ENCODE peak calls at places on chromosomes 3 and 15, in eight cellular contexts. O, U, E, Z, S, X, D and T are unnamed samples.
A peak's percentile ranks its signal among the peaks of the same experiment; 100 is the strongest.

GRCh38 chr3:197835509-197835908 is 44.5 kb downstream of the LRCH3 start:
- DNase-seq in O (no peak), Z (no peak), X (no peak), S (no peak), U (no peak), E (no peak), D (no peak), T (no peak)

GRCh38 chr3:67377299-67377698 is 277.1 kb downstream of the SUCLG2 start:
- DNase-seq in X (no peak), S (no peak), Z (no peak), O (no peak), U (no peak), D (no peak), E (no peak), T (no peak)

GRCh38 chr3:35932995-35933394 is 293.7 kb downstream of the ARPP21 start:
- DNase-seq in O (peak; percentile 43), Z (peak; percentile 63), S (peak; percentile 21), U (peak; percentile 94), X (no peak), E (peak; percentile 57), D (no peak), T (peak; percentile 83)

GRCh38 chr3:186268616-186269448 is 93.2 kb downstream of the DGKG start:
- DNase-seq in Z (peak; percentile 41), O (no peak), E (no peak), U (peak; percentile 28), S (no peak), D (no peak), X (peak; percentile 52), T (no peak)

GRCh38 chr3:197303452-197303851 is 5.0 kb upstream of the DLG1 start:
- DNase-seq in Z (no peak), E (no peak), O (no peak), D (no peak), S (no peak), U (no peak), X (no peak), T (no peak)

GRCh38 chr3:58293516-58293915 is 12.5 kb upstream of the RPP14 start:
- DNase-seq in Z (no peak), D (no peak), O (no peak), U (no peak), E (no peak), S (no peak), X (no peak), T (no peak)

GRCh38 chr3:133958071-133958806 is 62.6 kb upstream of the RAB6B start:
- DNase-seq in O (no peak), Z (no peak), S (no peak), E (no peak), X (no peak), U (no peak), D (no peak), T (no peak)

GRCh38 chr15:58505581-58505980 is 73.8 kb downstream of the LIPC start:
- DNase-seq in U (peak; percentile 39), D (no peak), S (no peak), X (no peak), E (no peak), O (no peak), Z (no peak), T (no peak)

GRCh38 chr3:123635220-123635619 is 50.4 kb upstream of the HACD2 start:
- DNase-seq in E (no peak), O (no peak), Z (no peak), S (no peak), D (peak; percentile 61), X (peak; percentile 32), U (peak; percentile 34), T (no peak)

GRCh38 chr3:169146112-169146665 is 517.3 kb downstream of the MECOM start:
- DNase-seq in S (peak; percentile 65), U (peak; percentile 64), D (peak; percentile 70), O (no peak), E (no peak), X (peak; percentile 81), Z (peak; percentile 9), T (no peak)

GRCh38 chr15:80743189-80743833 is 35.9 kb upstream of the CEMIP start:
- DNase-seq in Z (no peak), U (peak; percentile 57), X (no peak), O (no peak), D (no peak), E (no peak), S (no peak), T (no peak)

GRCh38 chr3:104846270-104846669 is 520.4 kb upstream of the ALCAM start:
- DNase-seq in E (peak; percentile 13), Z (no peak), U (peak; percentile 90), O (peak; percentile 67), X (no peak), S (no peak), D (no peak), T (peak; percentile 33)

GRCh38 chr15:74172751-74173544 is 562 bp upstream of the ISLR start:
- DNase-seq in X (peak; percentile 43), E (no peak), S (peak; percentile 23), O (no peak), U (peak; percentile 39), D (peak; percentile 83), Z (peak; percentile 15), T (no peak)

GRCh38 chr3:183697123-183697609 is 431 bp upstream of the YEATS2 start:
- DNase-seq in E (no peak), S (no peak), D (no peak), O (no peak), U (no peak), X (no peak), Z (no peak), T (no peak)

GRCh38 chr15:65033659-65034269 is 4.3 kb upstream of the MTFMT start:
- DNase-seq in Z (peak; percentile 69), X (peak; percentile 56), D (no peak), E (no peak), O (no peak), S (no peak), U (peak; percentile 66), T (no peak)

GRCh38 chr3:69425249-69425648 is 39.4 kb upstream of the FRMD4B start:
- DNase-seq in Z (peak; percentile 2), U (peak; percentile 7), E (no peak), O (no peak), X (peak; percentile 33), D (no peak), S (peak; percentile 44), T (no peak)

GRCh38 chr15:58472821-58473581 is 41.2 kb downstream of the LIPC start:
- DNase-seq in O (no peak), Z (peak; percentile 99), D (no peak), U (peak; percentile 53), X (no peak), E (no peak), S (no peak), T (no peak)

GRCh38 chr15:48644827-48645557 is 517 bp downstream of the FBN1 start:
- DNase-seq in S (peak; percentile 56), U (peak; percentile 62), D (peak; percentile 77), O (no peak), X (peak; percentile 89), Z (peak; percentile 84), E (no peak), T (no peak)

GRCh38 chr15:62648954-62649353 is 393.6 kb upstream of the TPM1 start:
- DNase-seq in U (no peak), X (no peak), D (no peak), Z (peak; percentile 58), S (peak; percentile 20), E (no peak), O (no peak), T (no peak)

GRCh38 chr3:60366491-60366890 is 884.8 kb downstream of the FHIT start:
- DNase-seq in D (no peak), X (no peak), O (no peak), S (no peak), Z (no peak), U (peak; percentile 17), E (no peak), T (no peak)
- H3K4me3 ChIP-seq in D (no peak overlapping the region), X (no peak overlapping the region), O (no peak overlapping the region), S (no peak overlapping the region), Z (no peak overlapping the region), U (no peak overlapping the region), E (no peak overlapping the region), T (no peak overlapping the region)

DNA sequence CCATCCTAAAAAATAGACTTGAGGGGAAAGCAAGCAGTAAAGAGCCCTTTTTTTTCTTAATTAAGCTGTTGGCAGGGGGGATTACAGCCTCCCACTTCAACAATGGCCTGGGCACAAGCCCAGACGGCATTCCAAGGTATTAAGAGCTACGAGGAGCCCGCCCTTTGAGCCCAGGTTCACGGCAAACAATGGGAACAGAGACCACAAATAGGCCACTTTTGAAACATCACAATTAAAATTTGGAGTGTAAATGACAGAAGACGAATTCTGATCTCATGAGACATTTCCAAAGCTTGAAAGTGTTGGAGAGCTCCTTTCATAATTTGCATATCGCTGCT is 8.9 kb downstream of the CHSY1 start:
- DNase-seq in E (no peak), U (no peak), D (no peak), S (no peak), X (peak; percentile 82), Z (no peak), O (no peak), T (no peak)
- H3K4me3 ChIP-seq in E (no peak overlapping the region), U (no peak overlapping the region), D (no peak overlapping the region), S (no peak overlapping the region), X (no peak overlapping the region), Z (no peak overlapping the region), O (no peak overlapping the region), T (no peak overlapping the region)

DNA sequence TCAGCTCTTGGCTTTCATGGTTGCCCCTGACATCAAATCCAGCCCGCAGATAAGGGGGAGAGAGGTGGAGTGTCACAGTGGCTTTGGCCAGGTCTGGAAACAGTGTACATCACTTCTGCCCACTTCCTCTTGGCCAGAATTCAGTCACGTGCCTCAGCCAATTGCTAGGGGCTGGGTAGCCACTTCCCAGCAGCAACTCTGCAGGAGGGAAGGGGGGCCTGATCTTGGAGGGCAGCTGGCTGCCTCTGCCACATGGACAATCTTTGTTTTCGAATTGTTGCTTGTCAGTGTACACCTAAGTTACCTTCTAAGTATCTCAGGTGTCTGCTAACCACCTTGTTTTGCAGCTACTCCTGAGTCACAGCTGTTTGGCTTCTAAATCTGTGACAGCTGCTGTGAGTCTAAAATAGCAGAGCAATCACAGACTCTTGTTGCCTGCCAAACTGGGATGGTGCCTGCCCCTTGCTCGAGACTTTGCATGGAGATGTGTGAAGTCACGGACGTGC is 41.0 kb upstream of the LIMD1 start:
- DNase-seq in D (peak; percentile 81), X (no peak), E (no peak), S (peak; percentile 64), U (peak; percentile 83), O (no peak), Z (no peak), T (no peak)
- H3K4me3 ChIP-seq in D (no peak overlapping the region), X (no peak overlapping the region), E (no peak overlapping the region), S (no peak overlapping the region), U (no peak overlapping the region), O (no peak overlapping the region), Z (no peak overlapping the region), T (no peak overlapping the region)

GRCh38 chr3:10454907-10455306 is 50.5 kb downstream of the ATP2B2 start:
- DNase-seq in Z (no peak), O (no peak), D (no peak), E (no peak), U (no peak), X (no peak), S (no peak), T (no peak)

GRCh38 chr3:10455515-10455914 is 49.9 kb downstream of the ATP2B2 start:
- DNase-seq in S (no peak), E (no peak), D (no peak), U (no peak), O (no peak), X (no peak), Z (no peak), T (no peak)

GRCh38 chr3:10456981-10457380 is 48.4 kb downstream of the ATP2B2 start:
- DNase-seq in U (no peak), S (no peak), X (no peak), Z (no peak), E (no peak), O (no peak), D (no peak), T (no peak)

GRCh38 chr3:10459954-10460754 is 45.2 kb downstream of the ATP2B2 start:
- DNase-seq in D (no peak), E (no peak), U (peak; percentile 84), X (peak; percentile 98), O (peak; percentile 41), Z (peak; percentile 75), S (peak; percentile 97), T (peak; percentile 44)

GRCh38 chr3:10457560-10457959 is 47.8 kb downstream of the ATP2B2 start:
- DNase-seq in O (no peak), D (no peak), S (no peak), E (no peak), U (no peak), Z (no peak), X (no peak), T (no peak)
- H3K4me3 ChIP-seq in O (no peak overlapping the region), D (no peak overlapping the region), S (no peak overlapping the region), E (no peak overlapping the region), U (no peak overlapping the region), Z (no peak overlapping the region), X (no peak overlapping the region), T (no peak overlapping the region)